ENCODE peak calls at places on chromosome 7, in four cellular contexts. F is fibroblast of the conjunctiva; G is ecto neural progenitor cell; O is activated CD4-positive, alpha-beta T cell treated with anti-CD3 and anti-CD28 coated beads, Interleukin-2, amount 50 U/mL, for 48 hours. J is an unnamed sample.

GRCh38 chr7:103240806-103241205 is 56.4 kb upstream of the PMPCB start:
- DNase-seq in F (no peak), G (no peak), O (no peak), J (no peak)

GRCh38 chr7:130901209-130901783 is 167.3 kb upstream of the KLF14 start:
- DNase-seq in F (peak), G (no peak), O (no peak), J (peak)

GRCh38 chr7:157743781-157744525 is 407.1 kb downstream of the DNAJB6 start:
- DNase-seq in F (no peak), G (no peak), O (no peak), J (no peak)

GRCh38 chr7:141369422-141369821 is 181.8 kb upstream of the AGK start:
- DNase-seq in F (no peak), G (no peak), O (no peak), J (no peak)

GRCh38 chr7:107907790-107908189 is 16.8 kb downstream of the DLD start:
- DNase-seq in F (no peak), G (no peak), O (no peak), J (no peak)

GRCh38 chr7:100584677-100585510 is 1.0 kb downstream of the LRCH4 start:
- DNase-seq in F (no peak), G (peak), O (no peak), J (peak)

GRCh38 chr7:620885-621284 is 101.2 kb upstream of the PDGFA start:
- DNase-seq in F (no peak), G (no peak), O (no peak), J (no peak)

GRCh38 chr7:115271332-115272235 is 349.7 kb downstream of the MDFIC start:
- DNase-seq in F (no peak), G (no peak), O (no peak), J (peak)

GRCh38 chr7:131119381-131119780 is 208.3 kb upstream of the MKLN1 start:
- DNase-seq in F (no peak), G (no peak), O (no peak), J (no peak)

GRCh38 chr7:70014472-70015232 is 416.4 kb downstream of the AUTS2 start:
- DNase-seq in F (no peak), G (no peak), O (no peak), J (no peak)

GRCh38 chr7:101952355-101953247 is 135.2 kb downstream of the CUX1 start:
- DNase-seq in F (peak), G (no peak), O (no peak), J (peak)

GRCh38 chr7:95780665-95781064 is 8.3 kb downstream of the DYNC1I1 start:
- DNase-seq in F (no peak), G (no peak), O (no peak), J (no peak)

GRCh38 chr7:157675427-157675930 is 338.7 kb downstream of the DNAJB6 start:
- DNase-seq in F (no peak), G (peak), O (no peak), J (no peak)

GRCh38 chr7:133053321-133053891 is 28.5 kb downstream of the CHCHD3 start:
- DNase-seq in F (peak), G (no peak), O (no peak), J (peak)

GRCh38 chr7:41103331-41103730 is 599.6 kb downstream of the INHBA start:
- DNase-seq in F (no peak), G (no peak), O (no peak), J (peak)

GRCh38 chr7:145474287-145474686 is 638.4 kb upstream of the TPK1 start:
- DNase-seq in F (no peak), G (no peak), O (no peak), J (no peak)

GRCh38 chr7:85749715-85750453 is 563.0 kb upstream of the SEMA3D start:
- DNase-seq in F (no peak), G (no peak), O (no peak), J (no peak)

GRCh38 chr7:118350260-118350659 is 125.8 kb downstream of the ANKRD7 start:
- DNase-seq in F (no peak), G (no peak), O (no peak), J (no peak)

GRCh38 chr7:139482662-139483466 is 609 bp downstream of the KLRG2 start:
- DNase-seq in F (no peak), G (peak), O (no peak), J (peak)

GRCh38 chr7:151803841-151804240 is 73.1 kb downstream of the PRKAG2 start:
- DNase-seq in F (no peak), G (no peak), O (no peak), J (no peak)

GRCh38 chr7:57414415-57414814 is 35.6 kb upstream of the ZNF716 start:
- DNase-seq in F (no peak), G (no peak), O (no peak), J (no peak)

GRCh38 chr7:131365876-131366275 is 38.2 kb downstream of the MKLN1 start:
- DNase-seq in F (no peak), G (no peak), O (no peak), J (peak)

GRCh38 chr7:76108540-76109233 is 60.8 kb downstream of the MDH2 start:
- DNase-seq in F (no peak), G (no peak), O (no peak), J (peak)

GRCh38 chr7:85135931-85136330 is 50.9 kb downstream of the SEMA3D start:
- DNase-seq in F (peak), G (no peak), O (no peak), J (peak)

GRCh38 chr7:58316-58715 is 134.1 kb upstream of the FAM20C start:
- DNase-seq in F (no peak), G (no peak), O (no peak), J (no peak)

GRCh38 chr7:157299613-157300405 is 37.0 kb upstream of the DNAJB6 start:
- DNase-seq in F (no peak), G (no peak), O (peak), J (peak)